ENCODE peak calls at places on chromosome 14, in four cellular contexts. One of them, this sample, is unnamed.

GRCh38 chr14:103633391-103633790 is 4.4 kb downstream of the KLC1 start:
- DNase-seq in H9: no peak
- DNase-seq in fibroblast of lung: no peak
- DNase-seq in PC-3: no peak
- DNase-seq in this sample: peak; percentile 34

GRCh38 chr14:94570002-94570400 is 8.8 kb downstream of the SERPINA4 start:
- DNase-seq in H9: no peak
- DNase-seq in fibroblast of lung: no peak
- DNase-seq in PC-3: no peak
- DNase-seq in this sample: no peak

GRCh38 chr14:33781267-33781666 is 169.6 kb downstream of the EGLN3 start:
- DNase-seq in H9: no peak
- DNase-seq in fibroblast of lung: peak; percentile 25
- DNase-seq in PC-3: peak; percentile 55
- DNase-seq in this sample: no peak

GRCh38 chr14:65001758-65002157 is 15.1 kb downstream of the FNTB start:
- DNase-seq in H9: no peak
- DNase-seq in fibroblast of lung: peak; percentile 51
- DNase-seq in PC-3: no peak
- DNase-seq in this sample: no peak

GRCh38 chr14:45246633-45247173 is 6.3 kb downstream of the MIS18BP1 start:
- DNase-seq in H9: no peak
- DNase-seq in fibroblast of lung: peak; percentile 32
- DNase-seq in PC-3: no peak
- DNase-seq in this sample: no peak

GRCh38 chr14:67003009-67003753 is 186.1 kb upstream of the GARIN2 start:
- DNase-seq in H9: no peak
- DNase-seq in fibroblast of lung: peak; percentile 23
- DNase-seq in PC-3: peak; percentile 46
- DNase-seq in this sample: no peak

GRCh38 chr14:51849095-51849494 is 11.3 kb upstream of the GNG2 start:
- DNase-seq in H9: no peak
- DNase-seq in fibroblast of lung: peak; percentile 37
- DNase-seq in PC-3: peak; percentile 52
- DNase-seq in this sample: no peak

GRCh38 chr14:105430535-105430934 is 10.9 kb downstream of the MTA1 start:
- DNase-seq in H9: no peak
- DNase-seq in fibroblast of lung: peak; percentile 69
- DNase-seq in PC-3: peak; percentile 97
- DNase-seq in this sample: no peak

GRCh38 chr14:75070383-75070782 is 942 bp downstream of the ZC2HC1C start:
- DNase-seq in H9: no peak
- DNase-seq in fibroblast of lung: no peak
- DNase-seq in PC-3: no peak
- DNase-seq in this sample: no peak

GRCh38 chr14:33796356-33796755 is 154.5 kb downstream of the EGLN3 start:
- DNase-seq in H9: no peak
- DNase-seq in fibroblast of lung: peak; percentile 97
- DNase-seq in PC-3: peak; percentile 13
- DNase-seq in this sample: no peak

GRCh38 chr14:61379639-61380184 is 58.3 kb downstream of the PRKCH start:
- DNase-seq in H9: no peak
- DNase-seq in fibroblast of lung: no peak
- DNase-seq in PC-3: no peak
- DNase-seq in this sample: no peak

GRCh38 chr14:39442293-39442692 is 10.1 kb upstream of the FBXO33 start:
- DNase-seq in H9: no peak
- DNase-seq in fibroblast of lung: peak; percentile 68
- DNase-seq in PC-3: no peak
- DNase-seq in this sample: no peak

GRCh38 chr14:103058209-103059055 is 1.1 kb upstream of the CDC42BPB start:
- DNase-seq in H9: no peak
- DNase-seq in fibroblast of lung: no peak
- DNase-seq in PC-3: peak; percentile 13
- DNase-seq in this sample: no peak

GRCh38 chr14:50758945-50759344 is 72.0 kb downstream of the NIN start:
- DNase-seq in H9: no peak
- DNase-seq in fibroblast of lung: no peak
- DNase-seq in PC-3: no peak
- DNase-seq in this sample: no peak

GRCh38 chr14:70601162-70601561 is 707 bp upstream of the MED6 start:
- DNase-seq in H9: no peak
- DNase-seq in fibroblast of lung: peak; percentile 67
- DNase-seq in PC-3: peak; percentile 36
- DNase-seq in this sample: peak; percentile 7

GRCh38 chr14:80404413-80404812 is 193.1 kb upstream of the DIO2 start:
- DNase-seq in H9: peak; percentile 51
- DNase-seq in fibroblast of lung: no peak
- DNase-seq in PC-3: no peak
- DNase-seq in this sample: no peak

GRCh38 chr14:67610491-67610890 is 9.2 kb upstream of the ARG2 start:
- DNase-seq in H9: no peak
- DNase-seq in fibroblast of lung: no peak
- DNase-seq in PC-3: no peak
- DNase-seq in this sample: no peak

GRCh38 chr14:74504412-74504811 is 10.8 kb downstream of the ISCA2 start:
- DNase-seq in H9: no peak
- DNase-seq in fibroblast of lung: no peak
- DNase-seq in PC-3: no peak
- DNase-seq in this sample: no peak

GRCh38 chr14:65110525-65110924 is 8.2 kb upstream of the MAX start:
- DNase-seq in H9: peak; percentile 71
- DNase-seq in fibroblast of lung: no peak
- DNase-seq in PC-3: no peak
- DNase-seq in this sample: no peak

GRCh38 chr14:60310086-60310684 is 61.2 kb downstream of the PPM1A start:
- DNase-seq in H9: no peak
- DNase-seq in fibroblast of lung: no peak
- DNase-seq in PC-3: no peak
- DNase-seq in this sample: no peak

GRCh38 chr14:102096569-102097188 is 9.8 kb upstream of the HSP90AA1 start:
- DNase-seq in H9: peak; percentile 76
- DNase-seq in fibroblast of lung: peak; percentile 66
- DNase-seq in PC-3: peak; percentile 85
- DNase-seq in this sample: peak; percentile 88

GRCh38 chr14:23569443-23570151 is 2.0 kb upstream of the AP1G2 start:
- DNase-seq in H9: peak; percentile 81
- DNase-seq in fibroblast of lung: no peak
- DNase-seq in PC-3: peak; percentile 44
- DNase-seq in this sample: peak; percentile 69

GRCh38 chr14:23568021-23568599 is 519 bp upstream of the AP1G2 start:
- DNase-seq in H9: no peak
- DNase-seq in fibroblast of lung: no peak
- DNase-seq in PC-3: no peak
- DNase-seq in this sample: no peak

GRCh38 chr14:23567186-23568020 is at the start of gene AP1G2:
- DNase-seq in H9: peak; percentile 94
- DNase-seq in fibroblast of lung: peak; percentile 45
- DNase-seq in PC-3: peak; percentile 78
- DNase-seq in this sample: peak; percentile 84

GRCh38 chr14:23566782-23567185 is 807 bp downstream of the AP1G2 start:
- DNase-seq in H9: no peak
- DNase-seq in fibroblast of lung: no peak
- DNase-seq in PC-3: peak; percentile 63
- DNase-seq in this sample: peak; percentile 39

GRCh38 chr14:23568600-23569310 is 1.2 kb upstream of the AP1G2 start:
- DNase-seq in H9: peak; percentile 66
- DNase-seq in fibroblast of lung: no peak
- DNase-seq in PC-3: peak; percentile 41
- DNase-seq in this sample: peak; percentile 65
- TF ChIP-seq CTCF in H9: peak; percentile 70
- TF ChIP-seq CTCF in fibroblast of lung: no peak
- TF ChIP-seq CTCF in PC-3: peak; percentile 54
- TF ChIP-seq CTCF in this sample: peak; percentile 68

GRCh38 chr14:42078345-42078744 is 471.7 kb downstream of the LRFN5 start:
- DNase-seq in H9: no peak
- DNase-seq in fibroblast of lung: no peak
- DNase-seq in PC-3: no peak
- DNase-seq in this sample: no peak
- H4K20me1 ChIP-seq in H9: no peaks in the 10 kb centered on the region
- H4K20me1 ChIP-seq in fibroblast of lung: no peaks in the 10 kb centered on the region
- H4K20me1 ChIP-seq in PC-3: no peaks in the 10 kb centered on the region
- H4K20me1 ChIP-seq in this sample: no peaks in the 10 kb centered on the region

DNA sequence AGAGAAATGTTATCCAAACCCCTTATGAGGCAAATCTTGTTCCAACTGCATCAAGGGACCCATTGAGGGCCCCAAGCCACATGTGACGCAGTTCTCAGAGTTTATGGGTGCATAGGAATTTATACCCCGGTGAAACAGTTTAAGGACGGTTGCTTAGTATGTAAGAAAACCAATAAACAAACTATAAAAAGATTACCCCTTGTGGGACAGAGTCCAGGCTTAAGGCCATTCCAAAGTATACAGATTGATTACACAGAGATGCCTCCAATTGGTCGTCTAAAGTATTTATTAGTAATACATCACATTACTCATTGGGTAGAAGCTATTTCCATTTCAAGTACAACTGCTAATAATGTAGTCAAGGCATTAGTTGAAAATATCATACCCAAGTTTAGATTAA is 885.0 kb upstream of the MDGA2 start:
- DNase-seq in H9: no peak
- DNase-seq in fibroblast of lung: no peak
- DNase-seq in PC-3: peak; percentile 67
- DNase-seq in this sample: no peak
- H3K27ac ChIP-seq in H9: no peak overlapping the region
- H3K27ac ChIP-seq in fibroblast of lung: no peak overlapping the region
- H3K27ac ChIP-seq in PC-3: peak overlapping the region; percentile 92
- H3K27ac ChIP-seq in this sample: no peak overlapping the region

GRCh38 chr14:106831322-106831720 is 1304.9 kb downstream of the TMEM121 start:
- DNase-seq in H9: no peak
- DNase-seq in fibroblast of lung: no peak
- DNase-seq in PC-3: no peak
- DNase-seq in this sample: no peak
- TF ChIP-seq CTCF in H9: peak; percentile 22
- TF ChIP-seq CTCF in fibroblast of lung: no peak
- TF ChIP-seq CTCF in PC-3: peak; percentile 39
- TF ChIP-seq CTCF in this sample: peak; percentile 28

GRCh38 chr14:56244138-56244789 is 126.1 kb downstream of the PELI2 start:
- DNase-seq in H9: no peak
- DNase-seq in fibroblast of lung: peak; percentile 91
- DNase-seq in PC-3: peak; percentile 77
- DNase-seq in this sample: no peak

GRCh38 chr14:56247495-56248087 is 129.4 kb downstream of the PELI2 start:
- DNase-seq in H9: no peak
- DNase-seq in fibroblast of lung: peak; percentile 25
- DNase-seq in PC-3: peak; percentile 74
- DNase-seq in this sample: no peak

GRCh38 chr14:56241441-56241840 is 123.2 kb downstream of the PELI2 start:
- DNase-seq in H9: no peak
- DNase-seq in fibroblast of lung: peak; percentile 29
- DNase-seq in PC-3: no peak
- DNase-seq in this sample: no peak

GRCh38 chr14:56248442-56248841 is 130.2 kb downstream of the PELI2 start:
- DNase-seq in H9: no peak
- DNase-seq in fibroblast of lung: no peak
- DNase-seq in PC-3: no peak
- DNase-seq in this sample: no peak

GRCh38 chr14:56243110-56243509 is 124.9 kb downstream of the PELI2 start:
- DNase-seq in H9: no peak
- DNase-seq in fibroblast of lung: no peak
- DNase-seq in PC-3: no peak
- DNase-seq in this sample: peak; percentile 29
- H4K20me1 ChIP-seq in H9: no peaks in the 10 kb centered on the region
- H4K20me1 ChIP-seq in fibroblast of lung: no peaks in the 10 kb centered on the region
- H4K20me1 ChIP-seq in PC-3: no peaks in the 10 kb centered on the region
- H4K20me1 ChIP-seq in this sample: peaks cover 9% of the 10 kb centered on the region

GRCh38 chr14:99561827-99562226 is 42.2 kb downstream of the CCDC85C start:
- DNase-seq in H9: no peak
- DNase-seq in fibroblast of lung: no peak
- DNase-seq in PC-3: no peak
- DNase-seq in this sample: no peak
- H3K27ac ChIP-seq in H9: no peak overlapping the region
- H3K27ac ChIP-seq in fibroblast of lung: no peak overlapping the region
- H3K27ac ChIP-seq in PC-3: no peak overlapping the region
- H3K27ac ChIP-seq in this sample: no peak overlapping the region

This sample was measured in neural progenitor cell.